ENCODE peak calls at places on chromosomes 2 and 18, in six cellular contexts. P is endothelial cell of umbilical vein, U is A549, R is HepG2, B is K562, Z is GM12878. K is an unnamed sample.

GRCh38 chr2:122152571-122152970 is 397.1 kb downstream of the TSN start:
- DNase-seq in B (no peak), U (no peak), Z (no peak), P (no peak), R (no peak), K (no peak)

GRCh38 chr2:47269316-47270232 is 114.5 kb upstream of the STPG4 start:
- DNase-seq in U (peak), B (peak), P (peak), R (peak), Z (no peak), K (no peak)

GRCh38 chr2:208671312-208671711 is 264.7 kb downstream of the PTH2R start:
- DNase-seq in P (no peak), U (no peak), R (no peak), Z (no peak), B (no peak), K (no peak)

GRCh38 chr2:8802741-8803140 is 34.7 kb downstream of the KIDINS220 start:
- DNase-seq in R (no peak), Z (no peak), P (no peak), U (no peak), B (no peak), K (no peak)

GRCh38 chr2:107576991-107577390 is 249.7 kb upstream of the RGPD4 start:
- DNase-seq in Z (no peak), P (no peak), U (no peak), B (no peak), R (no peak), K (no peak)

GRCh38 chr2:67790622-67791021 is 272.2 kb downstream of the C1D start:
- DNase-seq in P (peak), Z (no peak), U (no peak), R (no peak), B (no peak), K (no peak)

GRCh38 chr2:120750488-120751210 is 15.0 kb downstream of the GLI2 start:
- DNase-seq in Z (no peak), R (no peak), P (no peak), U (no peak), B (no peak), K (no peak)

GRCh38 chr2:20352230-20353216 is 1.9 kb upstream of the PUM2 start:
- DNase-seq in U (no peak), B (no peak), P (no peak), R (no peak), Z (no peak), K (no peak)

GRCh38 chr18:6069103-6069502 is 173.8 kb upstream of the TMEM200C start:
- DNase-seq in U (no peak), P (no peak), R (no peak), Z (no peak), B (no peak), K (no peak)

GRCh38 chr18:51447351-51447896 is 249.9 kb upstream of the MEX3C start:
- DNase-seq in P (no peak), B (no peak), Z (no peak), R (no peak), U (no peak), K (no peak)

GRCh38 chr2:144083211-144083610 is 436.7 kb downstream of the ZEB2 start:
- DNase-seq in B (no peak), R (no peak), P (no peak), Z (no peak), U (no peak), K (no peak)

GRCh38 chr2:63346441-63346840 is 241.8 kb downstream of the WDPCP start:
- DNase-seq in B (no peak), R (no peak), U (no peak), P (no peak), Z (no peak), K (no peak)

GRCh38 chr2:43284967-43285366 is 58.6 kb upstream of the ZFP36L2 start:
- DNase-seq in U (no peak), Z (no peak), R (no peak), B (no peak), P (no peak), K (no peak)

GRCh38 chr2:159185401-159186130 is 100.9 kb downstream of the WDSUB1 start:
- DNase-seq in U (peak), B (peak), R (peak), Z (peak), P (peak), K (peak)
- TF ChIP-seq CTCF in U (peak), B (peak), R (peak), Z (peak), P (peak), K (peak)

GRCh38 chr18:77168666-77169358 is 36.2 kb upstream of the MBP start:
- DNase-seq in Z (no peak), U (no peak), P (no peak), R (no peak), B (no peak), K (no peak)
- TF ChIP-seq MYC in Z (no peak), U (no peak), P (no peak), R (no peak), B (no peak), K (no peak)

GRCh38 chr2:216335252-216335651 is 37.0 kb downstream of the MARCHF4 start:
- DNase-seq in U (no peak), R (no peak), Z (no peak), B (no peak), P (no peak), K (no peak)
- TF ChIP-seq POLR2A in U (no peak), R (no peak), Z (no peak), B (no peak), P (no peak), K (no peak)

GRCh38 chr2:26471278-26471677 is 6.6 kb downstream of the OTOF start:
- DNase-seq in U (no peak), Z (no peak), R (no peak), B (no peak), P (no peak), K (no peak)
- TF ChIP-seq CTCF in U (no peak), Z (no peak), R (peak), B (peak), P (no peak), K (peak)

GRCh38 chr18:3771121-3771971 is 321.4 kb downstream of the TGIF1 start:
- DNase-seq in R (peak), Z (no peak), B (peak), U (peak), P (peak), K (peak)
- TF ChIP-seq MYC in R (peak), Z (no peak), B (no peak), U (no peak), P (no peak), K (no peak)

GRCh38 chr2:231198291-231199173 is at the start of gene ARMC9:
- DNase-seq in Z (peak), U (peak), R (peak), P (peak), B (peak), K (peak)
- TF ChIP-seq POLR2A in Z (peak), U (peak), R (peak), P (peak), B (peak), K (peak)

DNA sequence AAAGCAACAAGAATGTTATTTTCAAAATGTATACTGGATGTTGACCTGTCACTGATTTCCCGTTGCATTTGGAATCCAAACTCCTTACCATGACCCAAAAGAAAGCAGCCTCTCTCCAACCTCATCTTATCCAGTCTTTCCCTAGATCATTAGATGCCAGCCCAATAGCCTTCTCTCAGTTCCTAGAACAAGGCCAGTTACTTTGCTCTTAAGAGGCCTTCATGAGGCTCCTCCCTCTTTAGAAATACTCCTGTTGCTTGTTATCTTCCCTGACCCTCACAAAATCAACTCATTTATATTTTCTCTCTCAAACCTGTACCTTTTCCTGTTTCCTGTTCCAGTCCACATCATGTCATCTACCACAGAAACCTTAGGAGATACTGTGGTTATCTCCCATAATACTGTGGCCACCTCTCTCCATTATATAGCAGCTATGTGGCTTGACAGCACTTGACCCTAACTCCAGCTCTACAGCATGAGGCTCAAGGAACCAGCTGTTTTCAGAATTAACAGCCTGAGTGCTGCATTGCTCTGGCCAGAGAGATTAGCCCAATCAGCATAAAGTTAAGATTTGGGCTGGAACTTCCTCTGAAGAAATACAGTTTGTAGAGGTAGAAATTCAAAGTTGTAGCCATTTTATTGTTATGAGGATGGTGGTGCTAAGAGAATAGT is 22.8 kb downstream of the SRBD1 start:
- DNase-seq in R (no peak), U (no peak), P (no peak), B (no peak), Z (no peak), K (peak)
- TF ChIP-seq CTCF in R (no peak), U (no peak), P (no peak), B (no peak), Z (no peak), K (no peak)

DNA sequence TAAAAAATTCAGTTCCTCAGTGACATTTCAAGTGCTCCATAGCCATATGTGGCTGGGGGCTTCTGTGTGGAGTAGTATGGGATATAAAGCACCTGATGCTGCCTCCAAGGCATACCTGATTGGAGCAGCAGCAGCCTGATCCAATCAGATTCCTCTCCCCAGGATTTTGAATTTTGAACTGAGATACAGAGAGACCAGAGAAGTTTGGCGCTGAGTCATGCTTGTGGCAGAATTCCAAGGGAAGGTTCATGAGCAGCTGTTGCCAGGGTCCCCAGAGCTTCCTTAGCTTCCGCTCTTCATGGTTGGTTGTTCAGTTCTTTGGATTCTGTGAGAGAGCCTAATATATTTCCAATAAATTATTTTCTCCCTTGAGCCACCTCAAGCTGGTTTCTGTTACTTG is 29.0 kb upstream of the CFAP36 start:
- DNase-seq in B (peak), P (peak), Z (no peak), R (peak), U (no peak), K (no peak)
- TF ChIP-seq MYC in B (no peak), P (no peak), Z (no peak), R (no peak), U (no peak), K (no peak)

DNA sequence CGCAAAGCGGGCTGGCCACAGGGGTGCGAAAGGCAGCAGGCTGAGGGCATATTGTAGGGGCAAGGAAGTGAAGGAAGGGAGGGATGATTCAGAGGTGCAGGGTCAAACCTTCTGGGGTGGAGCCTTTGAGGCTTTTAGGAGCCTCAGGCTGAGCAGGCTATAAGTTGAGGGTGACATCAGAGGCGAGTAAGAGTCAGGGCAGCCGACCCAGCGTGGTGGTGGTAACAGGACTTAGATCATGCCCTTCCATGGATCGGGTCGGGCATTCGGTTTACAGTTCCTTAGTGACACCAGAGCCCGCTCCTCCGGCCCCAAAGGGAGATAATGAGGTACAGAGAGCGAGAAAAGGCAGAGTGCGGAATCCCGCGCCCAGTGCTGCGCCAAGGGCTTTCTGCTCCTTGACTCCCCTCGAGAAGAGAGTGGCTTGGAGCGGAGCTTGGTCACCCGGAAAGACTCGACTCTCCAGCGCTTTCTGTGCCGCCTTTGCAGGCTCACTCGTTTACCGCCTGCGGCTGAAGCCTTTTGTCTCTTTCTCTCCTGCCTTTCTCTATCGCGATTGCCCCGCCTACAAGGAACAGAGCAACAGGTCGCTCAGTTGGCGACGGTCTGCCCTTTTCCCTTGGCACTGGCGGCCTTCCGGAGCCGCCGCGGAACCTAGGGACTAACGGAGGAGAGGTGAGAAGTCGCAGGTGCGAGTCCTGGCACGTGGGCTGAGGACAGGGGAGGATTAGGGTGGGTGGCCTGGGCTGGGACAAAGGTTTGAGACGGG is 719 bp downstream of the LBX2 start:
- DNase-seq in Z (no peak), B (no peak), U (no peak), R (no peak), P (peak), K (peak)
- TF ChIP-seq POLR2A in Z (peak), B (no peak), U (no peak), R (peak), P (no peak), K (no peak)

GRCh38 chr2:139031722-139032121 is 251.5 kb upstream of the NXPH2 start:
- DNase-seq in P (no peak), R (peak), U (no peak), Z (peak), B (no peak), K (peak)
- TF ChIP-seq CTCF in P (no peak), R (peak), U (no peak), Z (peak), B (no peak), K (no peak)